ENCODE peak calls at places on chromosomes 3 and 15, in nine cellular contexts. K is Kasumi-1; H is NCI-H2171 treated with DMSO at 0.1 percent for 48 hours; I is anterior cingulate cortex; A is stimulated activated CD4-positive, alpha-beta T cell treated with anti-CD3 and anti-CD28 coated beads, Interleukin-12 subunit alpha, Interleukin-12 subunit beta, amount 100 ng/mL, for 4 hours; J is activated CD8-positive, alpha-beta memory T cell treated with anti-CD3 and anti-CD28 coated beads, Interleukin-2, amount 10 ng/mL, durations not matched to agents 7 days and 5 days; E is activated gamma-delta T cell; R is amygdala; G is hippocampal formation. D is an unnamed sample.

GRCh38 chr3:133540896-133541674 is 32.4 kb upstream of the CDV3 start:
- DNase-seq in K (peak), H (no peak), I (no peak), A (no peak), J (no peak), E (no peak), R (no peak), G (no peak), D (peak)

GRCh38 chr15:62517541-62517940 is 352.5 kb upstream of the C2CD4B start:
- DNase-seq in K (no peak), H (no peak), I (no peak), A (no peak), J (no peak), E (no peak), R (no peak), G (no peak), D (no peak)

GRCh38 chr3:143998266-143998665 is 26.6 kb downstream of the DIPK2A start:
- DNase-seq in K (no peak), H (no peak), I (no peak), A (no peak), J (no peak), E (no peak), R (no peak), G (no peak), D (no peak)

GRCh38 chr3:31382856-31383255 is 149.9 kb upstream of the STT3B start:
- DNase-seq in K (no peak), H (no peak), I (no peak), A (no peak), J (no peak), E (no peak), R (no peak), G (no peak), D (no peak)

GRCh38 chr3:125062904-125063618 is 7.3 kb upstream of the HEG1 start:
- DNase-seq in K (no peak), H (no peak), I (no peak), A (no peak), J (no peak), E (no peak), R (no peak), G (no peak), D (no peak)

GRCh38 chr15:66921319-66921718 is 144.1 kb upstream of the SMAD3 start:
- DNase-seq in K (peak), H (no peak), I (peak), A (no peak), J (no peak), E (no peak), R (no peak), G (peak), D (no peak)

GRCh38 chr15:36632196-36632595 is 52.8 kb downstream of the CDIN1 start:
- DNase-seq in K (no peak), H (peak), I (no peak), A (no peak), J (no peak), E (no peak), R (no peak), G (no peak), D (peak)

GRCh38 chr15:70559840-70560239 is 203.5 kb downstream of the UACA start:
- DNase-seq in K (no peak), H (no peak), I (no peak), A (no peak), J (no peak), E (no peak), R (no peak), G (no peak), D (no peak)

GRCh38 chr3:180996415-180996932 is 6.9 kb upstream of the DNAJC19 start:
- DNase-seq in K (no peak), H (no peak), I (no peak), A (no peak), J (no peak), E (no peak), R (no peak), G (no peak), D (no peak)

GRCh38 chr3:100400424-100400781 is 486 bp downstream of the TOMM70 start:
- DNase-seq in K (peak), H (peak), I (no peak), A (peak), J (peak), E (no peak), R (no peak), G (no peak), D (peak)

GRCh38 chr3:124962403-124962940 is 27.9 kb upstream of the MUC13 start:
- DNase-seq in K (no peak), H (no peak), I (no peak), A (no peak), J (no peak), E (no peak), R (no peak), G (no peak), D (no peak)

GRCh38 chr3:19256313-19256712 is 108.0 kb downstream of the KCNH8 start:
- DNase-seq in K (no peak), H (no peak), I (no peak), A (no peak), J (no peak), E (no peak), R (no peak), G (no peak), D (no peak)

GRCh38 chr3:68728343-68728742 is 204.0 kb downstream of the TAFA4 start:
- DNase-seq in K (no peak), H (no peak), I (no peak), A (no peak), J (no peak), E (no peak), R (no peak), G (no peak), D (no peak)

GRCh38 chr15:84669726-84670125 is 11.7 kb upstream of the NMB start:
- DNase-seq in K (no peak), H (no peak), I (no peak), A (peak), J (no peak), E (no peak), R (no peak), G (no peak), D (no peak)

GRCh38 chr15:88489321-88489720 is 21.8 kb downstream of the MRPS11 start:
- DNase-seq in K (no peak), H (no peak), I (no peak), A (no peak), J (no peak), E (no peak), R (no peak), G (no peak), D (no peak)

GRCh38 chr3:137110392-137110996 is 152.7 kb downstream of the IL20RB start:
- DNase-seq in K (peak), H (peak), I (no peak), A (no peak), J (no peak), E (no peak), R (no peak), G (no peak), D (peak)

GRCh38 chr3:174439621-174440349 is 419.3 kb upstream of the NAALADL2 start:
- DNase-seq in K (peak), H (no peak), I (peak), A (no peak), J (no peak), E (no peak), R (peak), G (no peak), D (peak)

GRCh38 chr3:157238527-157238926 is 78.6 kb upstream of the CCNL1 start:
- DNase-seq in K (no peak), H (no peak), I (no peak), A (no peak), J (no peak), E (no peak), R (no peak), G (no peak), D (no peak)

GRCh38 chr15:85579011-85579701 is 198.8 kb downstream of the AKAP13 start:
- DNase-seq in K (peak), H (no peak), I (no peak), A (no peak), J (no peak), E (no peak), R (no peak), G (no peak), D (no peak)

GRCh38 chr15:63015618-63016017 is 26.9 kb upstream of the TPM1 start:
- DNase-seq in K (no peak), H (no peak), I (no peak), A (no peak), J (peak), E (no peak), R (no peak), G (no peak), D (no peak)

GRCh38 chr3:2476996-2477395 is 378.3 kb downstream of the CNTN4 start:
- DNase-seq in K (no peak), H (no peak), I (no peak), A (no peak), J (no peak), E (no peak), R (no peak), G (no peak), D (no peak)

GRCh38 chr3:179292440-179292839 is 30.4 kb upstream of the ZNF639 start:
- DNase-seq in K (no peak), H (no peak), I (no peak), A (no peak), J (no peak), E (no peak), R (no peak), G (no peak), D (no peak)

GRCh38 chr3:13890377-13891016 is 10.6 kb upstream of the WNT7A start:
- DNase-seq in K (no peak), H (peak), I (no peak), A (peak), J (peak), E (peak), R (no peak), G (no peak), D (no peak)

GRCh38 chr3:38031022-38031994 is 1.9 kb upstream of the PLCD1 start:
- DNase-seq in K (no peak), H (no peak), I (no peak), A (peak), J (peak), E (no peak), R (no peak), G (no peak), D (no peak)

GRCh38 chr15:89322822-89323221 is 11.8 kb downstream of the POLG start:
- DNase-seq in K (no peak), H (no peak), I (no peak), A (no peak), J (no peak), E (no peak), R (no peak), G (no peak), D (no peak)

D was measured in NCI-H82.